ENCODE peak calls at places on chromosomes 7 and 10, in five cellular contexts. A is psoas muscle, S is astrocyte of the spinal cord, K is heart left ventricle, G is H1. H is an unnamed sample.

GRCh38 chr7:154791611-154792010 is 211.3 kb downstream of the PAXIP1 start:
- DNase-seq in G (no peak), S (no peak), K (no peak), A (no peak), H (no peak)

GRCh38 chr10:95343573-95343972 is 52.8 kb upstream of the PDLIM1 start:
- DNase-seq in K (no peak), S (no peak), A (no peak), G (no peak), H (no peak)

GRCh38 chr7:40586197-40586596 is 451.4 kb downstream of the SUGCT start:
- DNase-seq in A (no peak), G (no peak), K (no peak), S (peak), H (peak)

GRCh38 chr7:159096736-159097581 is 47.7 kb downstream of the VIPR2 start:
- DNase-seq in G (no peak), K (peak), A (peak), S (no peak), H (no peak)

GRCh38 chr7:8823486-8823885 is 390.1 kb downstream of the NXPH1 start:
- DNase-seq in G (no peak), K (no peak), S (no peak), A (no peak), H (no peak)

GRCh38 chr10:70601775-70602174 is 766 bp downstream of the PRF1 start:
- DNase-seq in K (no peak), A (no peak), S (no peak), G (no peak), H (no peak)

GRCh38 chr7:131620673-131621609 is 64.5 kb upstream of the PODXL start:
- DNase-seq in G (no peak), A (no peak), S (peak), K (no peak), H (no peak)

GRCh38 chr7:30877993-30878392 is 33.7 kb upstream of the AQP1 start:
- DNase-seq in A (no peak), S (no peak), G (no peak), K (no peak), H (no peak)

GRCh38 chr7:76296743-76297740 is 5.4 kb upstream of the HSPB1 start:
- DNase-seq in K (no peak), S (peak), A (no peak), G (no peak), H (peak)

GRCh38 chr10:62980697-62981495 is 152.2 kb upstream of the NRBF2 start:
- DNase-seq in S (no peak), G (no peak), K (no peak), A (no peak), H (no peak)

DNA sequence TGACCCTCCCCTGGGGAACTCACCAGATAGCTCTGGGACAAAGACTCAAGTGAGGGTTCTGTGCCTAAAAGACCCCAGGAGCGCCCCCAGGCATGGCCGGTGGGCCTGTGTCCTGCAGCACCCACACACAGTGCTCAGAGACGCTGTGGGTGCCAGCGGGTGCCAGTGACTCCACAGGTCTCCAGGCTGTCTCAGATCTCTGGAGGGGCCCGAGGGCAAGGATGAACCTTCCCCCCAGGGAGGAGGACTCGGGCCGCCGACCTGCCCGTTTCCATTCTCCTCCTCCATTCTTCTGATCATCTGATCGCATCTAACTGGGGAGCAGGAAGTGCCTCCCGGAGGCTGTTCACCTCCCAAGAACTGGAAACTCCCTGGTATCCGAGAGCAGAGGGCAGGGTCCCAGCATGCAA is 980 bp downstream of the ADAM8 start:
- DNase-seq in S (no peak), A (no peak), G (no peak), K (no peak), H (no peak)
- H3K4me3 ChIP-seq in S (no peak), A (peak), G (no peak), K (peak), H (no peak)

GRCh38 chr10:20494474-20494873 is 402.6 kb downstream of the NEBL start:
- DNase-seq in S (peak), K (no peak), G (no peak), A (no peak), H (peak)

GRCh38 chr10:20486791-20487190 is 410.3 kb downstream of the NEBL start:
- DNase-seq in S (no peak), K (no peak), G (no peak), A (no peak), H (no peak)

GRCh38 chr10:20489961-20490360 is 407.1 kb downstream of the NEBL start:
- DNase-seq in K (no peak), G (no peak), A (no peak), S (peak), H (peak)

DNA sequence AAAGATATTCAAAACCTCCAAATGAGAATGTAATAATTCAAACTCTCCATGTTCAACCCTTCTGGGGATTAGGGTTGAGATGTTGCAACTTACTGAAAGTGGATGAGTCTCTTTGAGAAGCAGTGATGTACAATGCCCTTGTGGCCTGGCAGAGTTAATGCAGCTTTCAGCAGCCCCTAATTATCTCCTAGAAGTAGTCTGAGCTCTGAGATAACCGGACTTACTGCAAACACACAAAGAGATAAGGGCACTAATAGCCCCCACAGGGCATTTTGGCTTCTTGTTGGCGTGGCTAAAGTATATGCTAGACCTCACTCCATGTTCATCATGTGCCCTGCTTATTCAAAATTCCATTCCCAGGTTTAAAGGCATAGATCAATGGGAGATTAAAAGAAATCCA is 404.7 kb downstream of the NEBL start:
- DNase-seq in G (no peak), K (no peak), S (no peak), A (no peak), H (peak)
- H3K4me3 ChIP-seq in G (no peak), K (no peak), S (no peak), A (no peak), H (no peak)

GRCh38 chr10:52778511-52779392 is 6.2 kb upstream of the MBL2 start:
- DNase-seq in A (no peak), S (peak), K (no peak), G (peak), H (peak)
- H3K4me3 ChIP-seq in A (no peak), S (no peak), K (no peak), G (no peak), H (peak)

GRCh38 chr7:80505900-80506500 is 5.9 kb downstream of the GNAT3 start:
- DNase-seq in S (no peak), A (no peak), G (no peak), K (no peak), H (no peak)
- H3K4me3 ChIP-seq in S (no peak), A (no peak), G (no peak), K (no peak), H (no peak)

DNA sequence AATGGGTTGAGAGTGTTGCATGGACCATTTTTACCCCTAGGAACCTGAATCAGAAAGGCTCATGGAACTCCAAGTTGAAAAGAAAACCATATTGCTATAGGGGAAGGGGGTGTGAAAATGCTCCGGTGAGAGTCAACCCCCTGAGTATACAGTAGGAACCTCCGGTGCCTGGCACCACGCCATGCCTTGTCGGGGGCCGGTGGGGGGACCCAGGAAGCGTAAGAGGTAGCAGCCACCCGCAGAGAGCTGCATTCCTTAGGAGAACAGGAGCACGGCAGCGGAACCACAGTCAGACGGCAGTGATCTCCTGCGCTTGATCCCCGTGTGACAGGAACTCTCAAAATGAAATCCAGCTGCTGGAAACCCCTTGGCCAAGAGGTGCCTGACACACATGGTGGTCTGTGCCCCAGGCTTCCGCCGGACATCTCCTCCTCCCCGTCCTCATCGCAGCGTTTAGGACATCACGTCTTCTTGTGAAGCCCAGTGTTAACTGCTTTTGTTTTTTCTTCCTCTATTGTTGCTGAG is 186.7 kb downstream of the CELF2 start:
- DNase-seq in S (no peak), K (no peak), G (no peak), A (no peak), H (no peak)
- H3K4me3 ChIP-seq in S (no peak), K (no peak), G (peak), A (no peak), H (no peak)

GRCh38 chr10:130141878-130142277 is 5.7 kb downstream of the GLRX3 start:
- DNase-seq in K (no peak), S (no peak), G (no peak), A (no peak), H (no peak)

GRCh38 chr10:130138479-130138866 is 2.3 kb downstream of the GLRX3 start:
- DNase-seq in K (no peak), S (peak), G (no peak), A (no peak), H (no peak)

GRCh38 chr10:130141460-130141859 is 5.3 kb downstream of the GLRX3 start:
- DNase-seq in A (no peak), S (no peak), K (no peak), G (no peak), H (no peak)

GRCh38 chr10:130140425-130140824 is 4.2 kb downstream of the GLRX3 start:
- DNase-seq in S (no peak), K (no peak), G (no peak), A (no peak), H (no peak)

GRCh38 chr10:130141038-130141437 is 4.8 kb downstream of the GLRX3 start:
- DNase-seq in S (no peak), A (no peak), G (no peak), K (no peak), H (no peak)
- H3K4me3 ChIP-seq in S (no peak), A (no peak), G (no peak), K (no peak), H (no peak)

GRCh38 chr10:49746626-49747302 is 15.4 kb downstream of the OGDHL start:
- DNase-seq in A (no peak), S (no peak), G (no peak), K (no peak), H (no peak)
- H3K4me3 ChIP-seq in A (no peak), S (no peak), G (no peak), K (no peak), H (no peak)

DNA sequence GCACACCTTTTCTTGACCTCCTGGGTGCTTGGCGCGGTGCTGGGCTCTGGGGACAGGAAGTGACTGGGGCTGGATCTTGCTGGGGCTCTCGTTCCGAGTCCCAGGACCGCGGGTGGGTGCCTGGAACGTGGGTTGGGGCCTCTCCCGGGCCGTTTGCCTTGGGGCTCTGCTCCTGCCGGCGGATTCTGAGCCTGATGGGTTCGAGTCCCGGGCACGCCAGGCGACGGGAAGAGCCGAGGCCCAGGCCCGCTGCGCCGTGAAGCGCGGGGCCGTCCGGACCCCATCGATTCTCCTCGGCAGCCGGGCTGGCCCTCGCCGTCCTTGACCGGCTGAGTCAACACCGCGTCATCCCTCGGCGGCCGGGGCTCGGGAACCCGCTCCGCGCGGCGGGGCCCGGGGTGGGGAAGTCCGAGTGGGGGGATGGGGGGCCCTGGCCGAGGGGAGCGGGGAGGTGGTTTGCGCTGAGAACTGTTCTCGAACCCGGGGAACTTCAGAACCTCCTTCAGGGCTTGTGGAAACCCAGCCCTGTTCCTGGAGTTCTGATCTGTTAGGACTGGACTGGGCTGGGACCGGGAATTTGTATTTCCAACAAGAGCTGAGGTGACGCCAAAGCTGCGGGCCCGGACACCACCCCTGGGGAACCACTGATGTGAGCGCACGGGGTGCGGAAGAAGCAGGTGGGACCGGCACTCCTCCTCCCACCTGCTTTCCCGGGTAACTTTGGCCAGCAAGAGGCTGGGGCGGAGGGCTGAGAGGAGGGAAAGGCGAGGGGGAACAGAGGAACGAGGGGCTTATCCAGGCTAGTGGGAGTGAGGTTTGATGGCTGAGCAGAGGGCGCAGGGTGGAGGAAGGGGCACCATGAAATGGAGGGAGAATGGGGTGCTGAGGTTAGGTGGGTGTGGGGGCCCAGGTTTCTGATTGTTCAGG is 6.2 kb downstream of the HHEX start:
- DNase-seq in K (no peak), S (peak), G (no peak), A (no peak), H (no peak)
- H3K4me3 ChIP-seq in K (no peak), S (peak), G (peak), A (peak), H (peak)

GRCh38 chr10:52741851-52742250 is 30.7 kb downstream of the MBL2 start:
- DNase-seq in K (no peak), G (no peak), A (no peak), S (no peak), H (no peak)
- H3K4me3 ChIP-seq in K (no peak), G (no peak), A (no peak), S (no peak), H (no peak)

GRCh38 chr7:150627959-150628358 is 4.2 kb downstream of the GIMAP6 start:
- DNase-seq in K (no peak), S (no peak), A (no peak), G (no peak), H (no peak)

GRCh38 chr7:150633926-150634325 is 1.7 kb upstream of the GIMAP6 start:
- DNase-seq in K (no peak), G (no peak), S (no peak), A (no peak), H (no peak)

GRCh38 chr7:150629347-150629746 is 2.8 kb downstream of the GIMAP6 start:
- DNase-seq in G (no peak), A (no peak), S (no peak), K (no peak), H (no peak)

GRCh38 chr7:150631866-150632864 is at the start of gene GIMAP6:
- DNase-seq in K (no peak), S (no peak), G (no peak), A (no peak), H (no peak)

GRCh38 chr7:150631084-150631824 is 931 bp downstream of the GIMAP6 start:
- DNase-seq in G (no peak), A (peak), K (peak), S (no peak), H (no peak)
- H3K4me3 ChIP-seq in G (no peak), A (peak), K (peak), S (no peak), H (no peak)

H was measured in skeletal muscle cell.